ENCODE peak calls at places on chromosomes 16 and 17, in ten cellular contexts. J is uterus, F is Peyer's patch, A is heart left ventricle, P is tibial nerve, D is endothelial cell of umbilical vein, Y is sigmoid colon, B is esophagus squamous epithelium, M is suprapubic skin, Z is body of pancreas. H is an unnamed sample.
A peak's percentile ranks its signal among the peaks of the same experiment; 100 is the strongest.

GRCh38 chr17:59842901-59843652 is 49.7 kb downstream of the TUBD1 start:
- DNase-seq in J (peak; percentile 41), F (no peak), A (no peak), P (peak; percentile 28), D (peak; percentile 95), Y (peak; percentile 65), B (no peak), M (no peak), Z (peak; percentile 52), H (no peak)

GRCh38 chr16:25256821-25257503 is 683 bp downstream of the ZKSCAN2 start:
- DNase-seq in J (no peak), F (no peak), A (peak; percentile 19), P (no peak), D (no peak), Y (no peak), B (no peak), M (peak; percentile 64), Z (peak; percentile 19), H (no peak)

GRCh38 chr16:22316411-22316811 is 19.2 kb downstream of the POLR3E start:
- DNase-seq in J (peak; percentile 13), F (no peak), A (no peak), P (no peak), D (no peak), Y (peak; percentile 63), B (no peak), M (no peak), Z (peak; percentile 13), H (no peak)

GRCh38 chr17:76239538-76240274 is 587 bp downstream of the RNF157 start:
- DNase-seq in J (no peak), F (no peak), A (no peak), P (no peak), D (no peak), Y (peak; percentile 53), B (no peak), M (peak; percentile 45), Z (no peak), H (no peak)

GRCh38 chr17:62674363-62674739 is 46.9 kb downstream of the MRC2 start:
- DNase-seq in J (no peak), F (no peak), A (no peak), P (no peak), D (no peak), Y (peak; percentile 48), B (no peak), M (no peak), Z (no peak), H (no peak)

GRCh38 chr16:71359431-71359830 is 908 bp downstream of the CALB2 start:
- DNase-seq in J (no peak), F (no peak), A (no peak), P (no peak), D (no peak), Y (no peak), B (no peak), M (no peak), Z (no peak), H (no peak)

GRCh38 chr16:69310479-69311114 is 553 bp upstream of the VPS4A start:
- DNase-seq in J (no peak), F (no peak), A (no peak), P (no peak), D (no peak), Y (no peak), B (no peak), M (no peak), Z (no peak), H (no peak)

GRCh38 chr17:79160980-79161621 is 86.5 kb downstream of the ENGASE start:
- DNase-seq in J (no peak), F (no peak), A (no peak), P (no peak), D (peak; percentile 30), Y (no peak), B (no peak), M (no peak), Z (no peak), H (no peak)

GRCh38 chr16:88905563-88905962 is 39.1 kb upstream of the PABPN1L start:
- DNase-seq in J (no peak), F (peak; percentile 55), A (no peak), P (no peak), D (no peak), Y (no peak), B (no peak), M (no peak), Z (no peak), H (no peak)

GRCh38 chr17:5485270-5486205 is at the start of gene DERL2:
- DNase-seq in J (no peak), F (no peak), A (no peak), P (no peak), D (no peak), Y (no peak), B (peak; percentile 56), M (no peak), Z (no peak), H (no peak)

GRCh38 chr17:21282231-21282630 is 2.3 kb upstream of the MAP2K3 start:
- DNase-seq in J (peak; percentile 65), F (no peak), A (no peak), P (no peak), D (peak; percentile 64), Y (peak; percentile 83), B (no peak), M (peak; percentile 68), Z (no peak), H (peak; percentile 84)

GRCh38 chr17:32116937-32117336 is 25.4 kb upstream of the RHOT1 start:
- DNase-seq in J (no peak), F (no peak), A (no peak), P (no peak), D (no peak), Y (no peak), B (no peak), M (no peak), Z (no peak), H (no peak)
- TF ChIP-seq POLR2A in J (no peak), F (no peak), A (no peak), P (no peak), D (no peak), Y (no peak), B (no peak), M (no peak), Z (no peak), H (no peak)

DNA sequence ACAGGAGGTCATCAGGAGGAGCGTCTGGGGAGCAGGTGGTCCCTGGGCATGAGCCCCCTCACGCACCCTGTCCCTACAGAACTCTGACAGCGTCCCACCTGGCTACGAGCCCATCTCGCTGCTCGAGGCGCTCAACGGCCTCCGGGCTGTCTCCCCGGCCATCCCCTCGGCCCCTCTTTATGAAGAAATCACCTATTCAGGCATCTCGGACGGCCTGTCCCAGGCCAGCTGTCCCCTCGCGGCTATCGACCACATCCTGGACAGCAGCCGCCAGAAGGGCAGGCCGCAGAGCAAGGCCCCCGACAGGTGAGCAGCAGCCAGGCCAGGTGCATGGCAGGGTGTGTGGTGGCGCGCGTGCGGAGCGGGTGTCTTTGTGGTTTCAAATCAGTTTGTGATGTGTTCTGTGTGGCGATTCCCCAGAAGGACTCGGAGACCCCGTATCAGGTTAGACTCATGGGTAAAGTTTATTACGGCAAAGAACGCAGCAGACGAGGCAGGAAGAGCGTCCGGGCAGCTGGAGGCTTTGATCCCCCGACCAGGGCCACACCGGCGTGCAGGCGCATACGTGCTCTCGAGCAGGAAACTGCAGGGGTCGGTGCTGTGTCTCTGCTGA is 11.8 kb upstream of the NUDT16L1 start:
- DNase-seq in J (no peak), F (no peak), A (no peak), P (no peak), D (no peak), Y (no peak), B (no peak), M (no peak), Z (no peak), H (no peak)
- H3K4me1 ChIP-seq in J (no peaks in the 10 kb centered on the region), F (peaks cover 29% of the 10 kb centered on the region), A (peaks cover 35% of the 10 kb centered on the region), P (no peaks in the 10 kb centered on the region), D (no peaks in the 10 kb centered on the region), Y (peaks cover 13% of the 10 kb centered on the region), B (peaks cover 54% of the 10 kb centered on the region), M (peaks cover 27% of the 10 kb centered on the region), Z (no peaks in the 10 kb centered on the region), H (peaks cover 29% of the 10 kb centered on the region)

GRCh38 chr17:49337900-49338299 is 24.1 kb downstream of the ZNF652 start:
- DNase-seq in J (peak; percentile 16), F (no peak), A (no peak), P (no peak), D (peak; percentile 30), Y (no peak), B (no peak), M (no peak), Z (no peak), H (no peak)

GRCh38 chr17:49342575-49342936 is 19.5 kb downstream of the ZNF652 start:
- DNase-seq in J (no peak), F (no peak), A (no peak), P (no peak), D (no peak), Y (no peak), B (no peak), M (no peak), Z (no peak), H (no peak)

GRCh38 chr17:49341356-49341755 is 20.7 kb downstream of the ZNF652 start:
- DNase-seq in J (no peak), F (no peak), A (no peak), P (no peak), D (no peak), Y (no peak), B (no peak), M (no peak), Z (no peak), H (no peak)

GRCh38 chr17:49339359-49339758 is 22.7 kb downstream of the ZNF652 start:
- DNase-seq in J (no peak), F (no peak), A (no peak), P (no peak), D (no peak), Y (no peak), B (no peak), M (no peak), Z (no peak), H (no peak)

DNA sequence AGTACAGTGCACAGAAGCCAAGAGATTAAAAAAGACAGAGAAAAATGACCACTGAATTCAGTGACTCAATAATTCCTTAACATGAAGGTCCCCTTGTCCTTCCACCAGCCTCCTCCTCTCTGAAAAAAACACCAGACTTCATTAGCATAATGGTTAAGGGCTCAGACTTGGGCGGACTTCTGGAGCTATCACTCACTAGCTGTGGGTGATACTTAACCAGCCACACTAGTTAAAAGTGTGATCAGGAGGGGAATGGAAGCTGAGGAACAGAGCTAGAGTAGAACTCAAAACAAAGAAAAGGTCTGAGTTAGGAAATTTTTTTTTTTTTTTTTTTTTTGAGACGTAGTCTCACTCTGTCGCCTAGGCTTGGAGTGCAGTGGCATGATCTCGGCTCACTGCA is 23.2 kb downstream of the ZNF652 start:
- DNase-seq in J (no peak), F (no peak), A (no peak), P (no peak), D (no peak), Y (no peak), B (no peak), M (no peak), Z (no peak), H (no peak)
- H3K27ac ChIP-seq in J (no peak overlapping the region), F (no peak overlapping the region), A (no peak overlapping the region), P (no peak overlapping the region), D (no peak overlapping the region), Y (no peak overlapping the region), B (no peak overlapping the region), M (no peak overlapping the region), Z (no peak overlapping the region), H (no peak overlapping the region)

DNA sequence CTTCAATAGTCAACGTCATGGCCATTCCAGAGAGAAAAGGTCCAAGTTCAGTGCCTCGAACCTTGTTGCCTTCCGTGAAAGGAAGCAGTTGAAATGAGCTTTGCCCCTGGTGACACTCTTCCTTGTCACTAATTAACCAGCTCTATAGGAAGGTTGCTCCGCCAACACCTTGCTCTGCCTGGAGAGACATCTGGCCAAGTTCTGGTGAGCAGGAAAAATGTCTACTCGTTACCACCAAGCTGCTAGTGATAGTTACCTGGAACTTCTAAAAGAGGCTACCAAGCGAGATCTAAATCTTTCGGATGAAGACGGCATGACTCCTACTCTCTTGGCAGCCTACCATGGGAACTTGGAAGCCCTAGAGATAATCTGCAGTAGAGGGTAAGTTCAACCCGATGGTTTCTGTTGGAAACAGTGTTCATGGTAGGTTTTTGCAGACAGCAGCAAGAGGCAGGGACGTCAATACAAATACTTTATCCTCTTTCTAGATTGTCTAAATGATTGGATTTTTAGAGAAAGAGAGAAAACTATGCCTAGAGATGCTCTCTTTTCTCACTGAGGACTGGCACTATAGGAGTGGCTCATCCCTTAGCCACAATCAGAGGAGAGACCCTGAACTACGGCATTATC is at the start of gene ANKS4B:
- DNase-seq in J (no peak), F (no peak), A (no peak), P (no peak), D (no peak), Y (no peak), B (no peak), M (no peak), Z (peak; percentile 29), H (no peak)
- TF ChIP-seq POLR2A in J (no peak), F (peak; percentile 95), A (no peak), P (no peak), D (no peak), Y (no peak), B (no peak), M (no peak), Z (no peak), H (no peak)